ENCODE peak calls at places on chromosomes 3 and 15, in five cellular contexts. N is heart left ventricle, P is kidney, M is astrocyte, Q is spleen. G is an unnamed sample.
A peak's percentile ranks its signal among the peaks of the same experiment; 100 is the strongest.

GRCh38 chr3:42504334-42505202 is 2.1 kb downstream of the VIPR1 start:
- DNase-seq in N (no peak), P (no peak), M (no peak), Q (peak; percentile 45), G (no peak)

GRCh38 chr15:72970965-72971746 is 81.1 kb upstream of the NEO1 start:
- DNase-seq in N (no peak), P (no peak), M (peak; percentile 10), Q (no peak), G (no peak)

GRCh38 chr3:100210777-100211145 is 50.0 kb upstream of the TBC1D23 start:
- DNase-seq in N (no peak), P (no peak), M (peak; percentile 91), Q (no peak), G (peak; percentile 1)

GRCh38 chr3:27536451-27536850 is 52.3 kb upstream of the SLC4A7 start:
- DNase-seq in N (no peak), P (no peak), M (no peak), Q (no peak), G (no peak)

GRCh38 chr3:15332405-15333098 is at the start of gene SH3BP5:
- DNase-seq in N (peak; percentile 83), P (peak; percentile 89), M (peak; percentile 41), Q (peak; percentile 97), G (peak; percentile 77)

GRCh38 chr3:113205481-113205880 is 5.9 kb upstream of the BOC start:
- DNase-seq in N (no peak), P (no peak), M (no peak), Q (no peak), G (no peak)

GRCh38 chr3:13085081-13085845 is 12.0 kb upstream of the IQSEC1 start:
- DNase-seq in N (no peak), P (no peak), M (no peak), Q (no peak), G (no peak)

GRCh38 chr3:42688487-42689420 is 3.4 kb downstream of the KLHL40 start:
- DNase-seq in N (no peak), P (peak; percentile 43), M (no peak), Q (peak; percentile 41), G (no peak)

GRCh38 chr3:14806641-14807263 is 12.0 kb upstream of the FGD5 start:
- DNase-seq in N (no peak), P (no peak), M (peak; percentile 23), Q (peak; percentile 66), G (no peak)

GRCh38 chr3:60030982-60031381 is 981.2 kb upstream of the CFAP20DC start:
- DNase-seq in N (no peak), P (no peak), M (no peak), Q (no peak), G (no peak)

GRCh38 chr3:6321999-6322398 is 538.9 kb upstream of the GRM7 start:
- DNase-seq in N (no peak), P (no peak), M (no peak), Q (no peak), G (no peak)
- H3K9me3 ChIP-seq in N (no peaks in the 10 kb centered on the region), P (no peaks in the 10 kb centered on the region), M (no peaks in the 10 kb centered on the region), Q (no peaks in the 10 kb centered on the region), G (no peaks in the 10 kb centered on the region)

GRCh38 chr15:58065011-58065444 is 483 bp downstream of the ALDH1A2 start:
- DNase-seq in N (peak; percentile 40), P (peak; percentile 82), M (no peak), Q (peak; percentile 75), G (no peak)
- H3K4me3 ChIP-seq in N (peak overlapping the region; percentile 62), P (peak overlapping the region; percentile 61), M (no peak overlapping the region), Q (peak overlapping the region; percentile 74), G (no peak overlapping the region)

GRCh38 chr3:5666455-5666854 is 478.9 kb downstream of the EDEM1 start:
- DNase-seq in N (no peak), P (no peak), M (no peak), Q (no peak), G (no peak)

DNA sequence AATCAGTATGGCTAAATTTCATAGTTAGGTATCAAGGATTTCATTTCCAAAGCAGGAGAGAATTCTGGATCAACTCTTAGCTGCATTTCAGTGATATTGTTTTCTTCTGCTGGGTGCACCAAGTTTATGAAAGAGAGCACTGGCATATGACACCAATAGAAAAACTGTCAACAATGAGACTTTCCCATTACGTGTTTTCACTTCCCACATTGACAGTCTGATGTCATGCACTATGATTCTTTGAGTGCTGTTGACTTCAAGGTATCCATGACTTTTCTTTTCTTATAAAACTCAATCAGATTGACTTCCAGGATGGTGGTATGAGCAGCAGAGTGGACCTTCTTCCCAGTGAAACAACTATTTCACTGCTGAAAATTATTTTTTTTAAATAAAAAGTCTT is 476.1 kb downstream of the EDEM1 start:
- DNase-seq in N (no peak), P (no peak), M (no peak), Q (no peak), G (no peak)
- H3K9me3 ChIP-seq in N (peaks cover 38% of the 10 kb centered on the region), P (peaks cover 4% of the 10 kb centered on the region), M (peaks cover 3% of the 10 kb centered on the region), Q (peaks cover 44% of the 10 kb centered on the region), G (no peaks in the 10 kb centered on the region)

GRCh38 chr3:167859610-167860009 is 124.1 kb downstream of the SERPINI1 start:
- DNase-seq in N (no peak), P (no peak), M (no peak), Q (no peak), G (no peak)

GRCh38 chr3:167862104-167862785 is 126.7 kb downstream of the SERPINI1 start:
- DNase-seq in N (no peak), P (no peak), M (no peak), Q (no peak), G (no peak)

GRCh38 chr3:167861649-167862048 is 126.1 kb downstream of the SERPINI1 start:
- DNase-seq in N (no peak), P (no peak), M (peak; percentile 26), Q (no peak), G (no peak)

GRCh38 chr3:167855306-167855705 is 119.8 kb downstream of the SERPINI1 start:
- DNase-seq in N (no peak), P (no peak), M (no peak), Q (no peak), G (no peak)

GRCh38 chr3:167858865-167859264 is 123.3 kb downstream of the SERPINI1 start:
- DNase-seq in N (no peak), P (no peak), M (no peak), Q (no peak), G (no peak)
- H3K4me3 ChIP-seq in N (no peak overlapping the region), P (no peak overlapping the region), M (no peak overlapping the region), Q (no peak overlapping the region), G (no peak overlapping the region)

G was measured in naive thymus-derived CD4-positive, alpha-beta T cell.